ENCODE peak calls at places on chromosome 21, in four cellular contexts. B, L, M and Y are unnamed samples.

GRCh38 chr21:41767606-41768370 is 936 bp upstream of the RIPK4 start:
- DNase-seq in B (peak), L (peak), M (peak), Y (peak)

GRCh38 chr21:34198232-34199120 is 125.1 kb downstream of the MRPS6 start:
- DNase-seq in B (no peak), L (no peak), M (no peak), Y (peak)

GRCh38 chr21:43611598-43612369 is 47.5 kb downstream of the HSF2BP start:
- DNase-seq in B (peak), L (peak), M (peak), Y (no peak)

GRCh38 chr21:25735895-25736597 is 1.3 kb downstream of the GABPA start:
- DNase-seq in B (peak), L (peak), M (peak), Y (peak)

GRCh38 chr21:33374080-33374873 is 28.9 kb upstream of the IFNGR2 start:
- DNase-seq in B (peak), L (peak), M (peak), Y (peak)

GRCh38 chr21:43364851-43365424 is 62.0 kb downstream of the SIK1 start:
- DNase-seq in B (no peak), L (no peak), M (no peak), Y (no peak)

GRCh38 chr21:33299181-33299752 is 25.5 kb upstream of the IFNAR1 start:
- DNase-seq in B (no peak), L (no peak), M (peak), Y (no peak)

GRCh38 chr21:31530364-31530763 is 129.1 kb upstream of the SOD1 start:
- DNase-seq in B (no peak), L (no peak), M (no peak), Y (peak)

GRCh38 chr21:35352787-35353186 is 303.7 kb upstream of the RUNX1 start:
- DNase-seq in B (no peak), L (no peak), M (no peak), Y (no peak)

GRCh38 chr21:42383331-42383730 is 12.5 kb downstream of the TMPRSS3 start:
- DNase-seq in B (no peak), L (no peak), M (no peak), Y (no peak)

GRCh38 chr21:42001781-42002180 is 8.4 kb downstream of the ZBTB21 start:
- DNase-seq in B (no peak), L (no peak), M (no peak), Y (no peak)

GRCh38 chr21:42777064-42777756 is 102.1 kb downstream of the WDR4 start:
- DNase-seq in B (no peak), L (no peak), M (no peak), Y (peak)

GRCh38 chr21:27648560-27648959 is 681.7 kb upstream of the ADAMTS5 start:
- DNase-seq in B (no peak), L (peak), M (no peak), Y (peak)

GRCh38 chr21:25329227-25329626 is 278.1 kb downstream of the MRPL39 start:
- DNase-seq in B (no peak), L (peak), M (no peak), Y (peak)

GRCh38 chr21:33801424-33802405 is 113.9 kb downstream of the ATP5PO start:
- DNase-seq in B (peak), L (peak), M (peak), Y (peak)

GRCh38 chr21:43364261-43364510 is 62.7 kb downstream of the SIK1 start:
- DNase-seq in B (no peak), L (no peak), M (no peak), Y (no peak)

GRCh38 chr21:21200939-21201610 is 202.9 kb downstream of the NCAM2 start:
- DNase-seq in B (no peak), L (peak), M (no peak), Y (no peak)

GRCh38 chr21:26112127-26112742 is 58.3 kb downstream of the APP start:
- DNase-seq in B (no peak), L (no peak), M (no peak), Y (no peak)

GRCh38 chr21:36887983-36888382 is 78.5 kb downstream of the HLCS start:
- DNase-seq in B (peak), L (no peak), M (no peak), Y (no peak)

GRCh38 chr21:41207401-41208388 is 39.7 kb downstream of the BACE2 start:
- DNase-seq in B (no peak), L (peak), M (no peak), Y (peak)

GRCh38 chr21:41907496-41908258 is 28.5 kb upstream of the PRDM15 start:
- DNase-seq in B (no peak), L (no peak), M (no peak), Y (no peak)

GRCh38 chr21:16579538-16579937 is 849.8 kb downstream of the USP25 start:
- DNase-seq in B (no peak), L (peak), M (no peak), Y (no peak)

GRCh38 chr21:26106562-26106961 is 64.0 kb downstream of the APP start:
- DNase-seq in B (no peak), L (no peak), M (peak), Y (no peak)

GRCh38 chr21:44338971-44339910 is at the start of gene CFAP410:
- DNase-seq in B (peak), L (peak), M (peak), Y (peak)

GRCh38 chr21:43291347-43291950 is 122.6 kb downstream of the CRYAA start:
- DNase-seq in B (no peak), L (no peak), M (no peak), Y (no peak)

GRCh38 chr21:43308511-43309283 is 118.2 kb downstream of the SIK1 start:
- DNase-seq in B (no peak), L (no peak), M (no peak), Y (no peak)

GRCh38 chr21:16842716-16843115 is 670.1 kb upstream of the CXADR start:
- DNase-seq in B (no peak), L (peak), M (no peak), Y (no peak)

GRCh38 chr21:43834146-43834905 is 30.7 kb upstream of the AGPAT3 start:
- DNase-seq in B (no peak), L (no peak), M (no peak), Y (no peak)

GRCh38 chr21:46418265-46418946 is 40.3 kb upstream of the DIP2A start:
- DNase-seq in B (no peak), L (no peak), M (no peak), Y (peak)

GRCh38 chr21:43343992-43344886 is 82.7 kb downstream of the SIK1 start:
- DNase-seq in B (no peak), L (no peak), M (no peak), Y (no peak)

GRCh38 chr21:34037446-34037845 is 35.9 kb upstream of the MRPS6 start:
- DNase-seq in B (no peak), L (peak), M (no peak), Y (no peak)

GRCh38 chr21:35850542-35851103 is 209.7 kb downstream of the SETD4 start:
- DNase-seq in B (no peak), L (no peak), M (no peak), Y (peak)

GRCh38 chr21:31124005-31124404 is 85.7 kb upstream of the KRTAP19-8 start:
- DNase-seq in B (peak), L (no peak), M (peak), Y (no peak)

GRCh38 chr21:36388076-36388475 is 2.9 kb downstream of the CHAF1B start:
- DNase-seq in B (no peak), L (no peak), M (peak), Y (no peak)

GRCh38 chr21:43619856-43620255 is 39.4 kb downstream of the HSF2BP start:
- DNase-seq in B (peak), L (no peak), M (peak), Y (no peak)

GRCh38 chr21:29193907-29194306 is 63.5 kb downstream of the MAP3K7CL start:
- DNase-seq in B (no peak), L (no peak), M (no peak), Y (no peak)

GRCh38 chr21:29194342-29194741 is 63.9 kb downstream of the MAP3K7CL start:
- DNase-seq in B (no peak), L (no peak), M (no peak), Y (no peak)

GRCh38 chr21:29192999-29193563 is 62.6 kb downstream of the MAP3K7CL start:
- DNase-seq in B (no peak), L (no peak), M (no peak), Y (no peak)

GRCh38 chr21:29196021-29196663 is 65.7 kb downstream of the MAP3K7CL start:
- DNase-seq in B (no peak), L (peak), M (peak), Y (peak)

GRCh38 chr21:29194847-29195246 is 64.4 kb downstream of the MAP3K7CL start:
- DNase-seq in B (no peak), L (peak), M (no peak), Y (no peak)
- H3K4me3 ChIP-seq in B (no peak), L (no peak), M (no peak), Y (no peak)

DNA sequence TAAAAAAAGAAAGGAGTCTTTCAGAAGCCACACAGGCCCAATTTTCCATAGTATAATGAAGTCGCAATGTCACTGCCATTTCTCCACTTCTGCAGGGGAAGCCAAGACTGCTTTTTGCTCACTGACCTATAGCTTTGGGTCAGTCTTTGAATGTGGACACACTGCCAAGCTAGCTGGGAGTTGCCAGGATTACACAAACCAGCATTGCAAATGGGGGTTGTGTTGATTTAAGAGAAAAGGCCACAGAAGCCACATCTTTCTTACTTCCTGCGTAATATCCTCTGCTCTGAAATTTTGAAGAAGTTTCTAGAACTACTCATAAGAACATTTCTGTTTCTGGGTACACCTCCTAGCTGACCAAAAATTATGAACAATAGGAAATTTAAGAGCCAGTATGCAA is 45.8 kb upstream of the SAMSN1 start:
- DNase-seq in B (no peak), L (no peak), M (no peak), Y (no peak)
- H3K27ac ChIP-seq in B (no peak), L (no peak), M (no peak), Y (no peak)

DNA sequence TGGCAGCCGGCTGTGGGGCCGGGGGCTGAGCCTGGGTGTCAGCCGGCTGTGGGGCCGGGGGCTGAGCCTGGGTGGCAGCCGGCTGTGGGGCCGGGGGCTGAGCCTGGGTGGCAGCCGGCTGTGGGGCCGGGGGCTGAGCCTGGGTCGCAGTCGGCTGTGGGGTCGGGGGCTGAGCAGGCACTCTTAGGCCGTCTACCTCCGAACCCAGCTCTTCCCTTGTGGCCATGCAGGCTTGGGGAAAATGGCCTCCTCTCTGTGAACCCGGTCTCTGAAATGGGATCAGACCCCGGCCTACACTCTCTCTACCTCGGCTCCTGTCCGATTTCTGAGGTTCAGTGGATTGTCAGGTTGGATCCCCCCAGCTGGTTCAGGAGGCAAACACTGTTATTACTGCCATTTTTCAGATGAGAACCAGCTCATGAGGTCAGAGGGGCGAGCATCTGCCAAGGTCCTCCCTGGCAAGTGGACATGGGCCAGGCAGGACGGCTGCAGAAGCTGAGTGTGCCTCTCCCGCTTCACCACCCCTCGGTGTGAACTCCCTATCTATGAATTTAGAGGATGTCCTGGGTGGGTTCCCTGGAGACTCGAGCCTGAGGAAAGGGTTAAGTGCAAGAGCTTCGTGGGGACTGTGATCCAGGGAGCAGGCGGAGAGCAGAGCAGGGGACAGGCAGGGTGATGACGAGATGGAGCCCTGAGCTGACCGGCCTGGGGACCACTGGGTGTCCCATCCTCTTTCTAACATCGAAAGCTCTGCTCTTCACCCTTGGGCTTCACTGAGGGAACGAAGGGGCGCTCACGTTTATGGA is 10.9 kb upstream of the COL18A1 start:
- DNase-seq in B (no peak), L (no peak), M (no peak), Y (no peak)
- H2AFZ ChIP-seq in B (no peak), L (no peak), M (no peak), Y (no peak)

DNA sequence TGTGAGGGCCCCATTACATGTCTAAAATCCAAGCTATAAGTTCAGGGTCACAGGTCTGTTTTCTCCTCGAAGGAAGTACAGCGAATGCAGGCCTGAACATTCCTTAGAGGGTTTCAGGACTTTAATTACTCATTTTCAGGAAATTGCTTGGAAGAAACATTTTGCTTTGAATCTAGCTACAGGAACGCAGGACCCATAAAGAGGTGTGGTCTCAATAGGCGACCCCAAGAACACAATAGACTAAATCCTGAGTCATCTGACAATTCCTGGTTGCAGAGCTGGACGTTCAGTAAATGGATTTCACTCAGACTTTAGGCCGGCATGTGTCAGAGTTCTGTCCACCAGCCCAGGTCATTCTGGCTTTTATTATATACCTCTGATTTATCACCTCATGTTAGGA is 1.0 kb upstream of the ERG start:
- DNase-seq in B (no peak), L (no peak), M (no peak), Y (no peak)
- H3K4me3 ChIP-seq in B (no peak), L (no peak), M (no peak), Y (no peak)

GRCh38 chr21:18451679-18452078 is 48.1 kb upstream of the TMPRSS15 start:
- DNase-seq in B (no peak), L (no peak), M (no peak), Y (no peak)

GRCh38 chr21:18443686-18444085 is 40.1 kb upstream of the TMPRSS15 start:
- DNase-seq in B (no peak), L (no peak), M (no peak), Y (no peak)

DNA sequence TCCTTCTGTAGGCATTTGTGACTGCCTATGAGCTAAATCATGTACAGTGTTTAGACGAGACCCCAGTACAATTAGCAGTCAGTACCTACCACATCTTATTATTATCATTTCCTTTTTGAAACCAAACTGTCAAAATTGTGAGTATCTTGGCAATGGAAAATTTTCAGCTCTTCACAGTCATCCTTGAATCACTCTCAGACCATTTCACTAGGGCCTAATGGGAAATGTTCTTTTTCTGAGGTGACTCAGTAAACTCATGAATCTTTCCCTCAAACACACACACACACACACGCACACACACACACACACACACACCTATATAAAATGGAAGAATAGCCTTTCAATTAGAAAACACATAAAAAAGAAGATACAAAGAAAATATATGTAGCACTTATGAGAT is 46.0 kb upstream of the TMPRSS15 start:
- DNase-seq in B (no peak), L (no peak), M (no peak), Y (no peak)
- H3K27ac ChIP-seq in B (no peak), L (no peak), M (no peak), Y (no peak)